ENCODE peak calls at places on chromosomes 5 and 9, in six cellular contexts. I, E, Z, K, F and L are unnamed samples.

GRCh38 chr9:37938121-37938906 is 34.4 kb upstream of the SLC25A51 start:
- DNase-seq in F (peak), K (no peak), Z (no peak), I (no peak), E (peak), L (no peak)

GRCh38 chr9:123377211-123377971 is 21.4 kb downstream of the CRB2 start:
- DNase-seq in Z (no peak), E (no peak), F (no peak), K (no peak), I (no peak), L (no peak)

GRCh38 chr9:471320-471719 is 256.7 kb downstream of the DOCK8 start:
- DNase-seq in Z (no peak), I (no peak), E (no peak), K (no peak), F (no peak), L (no peak)

GRCh38 chr5:77012601-77013000 is 17.6 kb upstream of the AGGF1 start:
- DNase-seq in E (no peak), F (no peak), I (no peak), K (no peak), Z (no peak), L (no peak)

GRCh38 chr5:157998021-157998504 is 139.1 kb upstream of the CLINT1 start:
- DNase-seq in F (no peak), E (no peak), I (no peak), K (no peak), Z (no peak), L (no peak)

GRCh38 chr5:82403724-82404123 is 125.6 kb upstream of the RPS23 start:
- DNase-seq in E (no peak), F (no peak), I (no peak), K (no peak), Z (no peak), L (no peak)

GRCh38 chr5:149299451-149300054 is 27.9 kb downstream of the AFAP1L1 start:
- DNase-seq in K (no peak), I (no peak), E (no peak), F (no peak), Z (no peak), L (no peak)

GRCh38 chr5:163832155-163832554 is 326.7 kb downstream of the MAT2B start:
- DNase-seq in Z (no peak), K (no peak), F (no peak), I (no peak), E (no peak), L (no peak)

GRCh38 chr9:87336407-87336806 is 161.3 kb upstream of the DAPK1 start:
- DNase-seq in F (no peak), I (no peak), E (no peak), Z (no peak), K (no peak), L (peak)

GRCh38 chr5:166379515-166379914 is 1911.9 kb upstream of the WWC1 start:
- DNase-seq in F (no peak), I (no peak), Z (no peak), E (no peak), K (no peak), L (no peak)

GRCh38 chr5:118628672-118629354 is 359.5 kb downstream of the DTWD2 start:
- DNase-seq in I (no peak), K (no peak), E (no peak), F (no peak), Z (no peak), L (no peak)

GRCh38 chr9:131618071-131618479 is 72.8 kb downstream of the PRRT1B start:
- DNase-seq in E (no peak), K (no peak), F (no peak), I (no peak), Z (no peak), L (no peak)

GRCh38 chr5:133392448-133392847 is 219.9 kb downstream of the FSTL4 start:
- DNase-seq in Z (no peak), K (no peak), F (peak), E (no peak), I (no peak), L (no peak)

GRCh38 chr5:53726121-53726520 is 165.7 kb downstream of the NDUFS4 start:
- DNase-seq in E (no peak), F (no peak), I (no peak), Z (no peak), K (no peak), L (no peak)

GRCh38 chr5:145158654-145159199 is 676.4 kb downstream of the PRELID2 start:
- DNase-seq in E (no peak), I (no peak), F (no peak), K (no peak), Z (no peak), L (no peak)

GRCh38 chr9:123326662-123327093 is 29.3 kb upstream of the CRB2 start:
- DNase-seq in E (no peak), I (no peak), K (no peak), F (peak), Z (no peak), L (peak)

GRCh38 chr5:126067404-126067803 is 355.8 kb upstream of the GRAMD2B start:
- DNase-seq in Z (no peak), E (no peak), K (no peak), F (no peak), I (no peak), L (no peak)

GRCh38 chr9:89435315-89435823 is 62.5 kb downstream of the SEMA4D start:
- DNase-seq in F (no peak), K (no peak), Z (no peak), E (no peak), I (no peak), L (no peak)

GRCh38 chr9:122453677-122454135 is 24.0 kb downstream of the OR1J1 start:
- DNase-seq in I (no peak), F (no peak), E (no peak), K (no peak), Z (no peak), L (no peak)

GRCh38 chr9:121222524-121223171 is 21.0 kb upstream of the RAB14 start:
- DNase-seq in E (no peak), Z (no peak), F (no peak), K (no peak), I (no peak), L (peak)

GRCh38 chr5:147658293-147658932 is 124.1 kb downstream of the JAKMIP2 start:
- DNase-seq in E (no peak), Z (no peak), F (no peak), I (no peak), K (no peak), L (no peak)

GRCh38 chr5:175695161-175696126 is 37.6 kb downstream of the HRH2 start:
- DNase-seq in F (no peak), K (no peak), I (no peak), Z (no peak), E (no peak), L (no peak)

GRCh38 chr9:115396071-115396529 is 278.1 kb upstream of the TNC start:
- DNase-seq in F (no peak), I (no peak), E (no peak), Z (no peak), K (no peak), L (no peak)

GRCh38 chr5:73311291-73312110 is 137.1 kb downstream of the FOXD1 start:
- DNase-seq in F (no peak), E (peak), I (no peak), K (no peak), Z (peak), L (no peak)

GRCh38 chr5:132026516-132027008 is 15.1 kb upstream of the ACSL6 start:
- DNase-seq in K (no peak), F (no peak), Z (no peak), E (no peak), I (no peak), L (no peak)

GRCh38 chr9:120265791-120266190 is 314.2 kb downstream of the CDK5RAP2 start:
- DNase-seq in E (no peak), F (no peak), K (no peak), I (no peak), Z (peak), L (peak)

GRCh38 chr5:52771343-52772039 is 16.2 kb upstream of the ITGA1 start:
- DNase-seq in E (no peak), K (no peak), F (no peak), I (no peak), Z (no peak), L (no peak)

GRCh38 chr5:167699434-167699833 is 592.0 kb upstream of the WWC1 start:
- DNase-seq in E (peak), K (no peak), Z (no peak), F (no peak), I (no peak), L (no peak)